ENCODE peak calls at places on chromosome 5, in seven cellular contexts. L is neural crest cell, H is left lobe of liver, I is nucleus accumbens, X is HuH-7, F is AG09319, Q is OCI-M1. P is an unnamed sample.

GRCh38 chr5:103942587-103943186 is 380.1 kb upstream of the NUDT12 start:
- DNase-seq in L (no peak), H (no peak), I (no peak), X (no peak), F (no peak), Q (peak), P (no peak)

GRCh38 chr5:103346162-103346748 is 87.7 kb downstream of the MACIR start:
- DNase-seq in L (no peak), H (no peak), I (no peak), X (no peak), F (no peak), Q (no peak), P (no peak)

GRCh38 chr5:78958672-78959410 is 26.3 kb downstream of the ARSB start:
- DNase-seq in L (no peak), H (no peak), I (no peak), X (no peak), F (no peak), Q (no peak), P (no peak)

GRCh38 chr5:135203593-135204036 is 169.6 kb upstream of the PITX1 start:
- DNase-seq in L (no peak), H (no peak), I (no peak), X (no peak), F (no peak), Q (peak), P (no peak)

GRCh38 chr5:37831821-37832524 is 7.9 kb downstream of the GDNF start:
- DNase-seq in L (no peak), H (no peak), I (no peak), X (no peak), F (no peak), Q (no peak), P (no peak)

GRCh38 chr5:133847886-133848285 is 120.5 kb downstream of the C5orf15 start:
- DNase-seq in L (no peak), H (no peak), I (no peak), X (no peak), F (no peak), Q (no peak), P (no peak)

GRCh38 chr5:56489272-56489671 is 256.1 kb upstream of the ANKRD55 start:
- DNase-seq in L (no peak), H (no peak), I (no peak), X (no peak), F (no peak), Q (no peak), P (no peak)

GRCh38 chr5:135027318-135027698 is 6.7 kb downstream of the PITX1 start:
- DNase-seq in L (no peak), H (no peak), I (no peak), X (no peak), F (no peak), Q (no peak), P (no peak)

GRCh38 chr5:16894236-16895057 is 41.6 kb downstream of the MYO10 start:
- DNase-seq in L (peak), H (no peak), I (no peak), X (peak), F (no peak), Q (no peak), P (peak)

GRCh38 chr5:176881816-176882565 is 17.2 kb downstream of the HK3 start:
- DNase-seq in L (no peak), H (no peak), I (no peak), X (no peak), F (no peak), Q (no peak), P (no peak)

GRCh38 chr5:53922508-53923498 is 362.4 kb downstream of the NDUFS4 start:
- DNase-seq in L (no peak), H (no peak), I (no peak), X (no peak), F (no peak), Q (peak), P (no peak)

GRCh38 chr5:179765400-179765799 is 28.4 kb upstream of the LTC4S start:
- DNase-seq in L (no peak), H (no peak), I (no peak), X (no peak), F (peak), Q (peak), P (no peak)

GRCh38 chr5:170082701-170083100 is 23.0 kb upstream of the FOXI1 start:
- DNase-seq in L (no peak), H (no peak), I (no peak), X (no peak), F (no peak), Q (no peak), P (no peak)

GRCh38 chr5:1135696-1136525 is 24.0 kb upstream of the SLC12A7 start:
- DNase-seq in L (no peak), H (no peak), I (no peak), X (no peak), F (no peak), Q (no peak), P (no peak)

GRCh38 chr5:55027589-55027988 is 3.5 kb downstream of the GZMK start:
- DNase-seq in L (no peak), H (no peak), I (no peak), X (no peak), F (no peak), Q (no peak), P (no peak)

GRCh38 chr5:65120371-65120967 is 351.7 kb downstream of the CWC27 start:
- DNase-seq in L (no peak), H (no peak), I (no peak), X (no peak), F (no peak), Q (no peak), P (no peak)

GRCh38 chr5:137039939-137040515 is 459.1 kb downstream of the SPOCK1 start:
- DNase-seq in L (no peak), H (no peak), I (no peak), X (no peak), F (no peak), Q (no peak), P (no peak)

GRCh38 chr5:168978015-168978414 is 322.9 kb downstream of the SLIT3 start:
- DNase-seq in L (no peak), H (no peak), I (no peak), X (no peak), F (peak), Q (no peak), P (no peak)